ENCODE peak calls at places on chromosomes 1 and 21, in nine cellular contexts. O is body of pancreas, Z is fibroblast of pulmonary artery, Y is endothelial cell of umbilical vein, I is HL-60, P is BE2C, R is epithelial cell of esophagus, J is cardiac fibroblast, L is endodermal cell. A is an unnamed sample.
A peak's percentile ranks its signal among the peaks of the same experiment; 100 is the strongest.

GRCh38 chr1:44411861-44412260 is 6.8 kb downstream of the RNF220 start:
- DNase-seq in P (no peak), O (no peak), L (no peak), J (no peak), Z (no peak), R (no peak), I (no peak), Y (no peak), A (no peak)

GRCh38 chr1:183845681-183846080 is 40.8 kb downstream of the RGL1 start:
- DNase-seq in Z (peak; percentile 40), J (peak; percentile 32), R (no peak), Y (no peak), P (no peak), I (no peak), L (no peak), O (no peak), A (no peak)

GRCh38 chr21:32794643-32795042 is 23.1 kb upstream of the PAXBP1 start:
- DNase-seq in L (no peak), J (peak; percentile 46), R (no peak), I (no peak), Z (peak; percentile 61), Y (no peak), P (no peak), O (no peak), A (no peak)

GRCh38 chr1:45884700-45885099 is 81.3 kb downstream of the MAST2 start:
- DNase-seq in R (peak; percentile 46), O (no peak), I (no peak), P (no peak), J (no peak), L (no peak), Y (no peak), Z (peak; percentile 12), A (no peak)

GRCh38 chr1:103266036-103266435 is 157.7 kb upstream of the COL11A1 start:
- DNase-seq in Z (peak; percentile 14), O (no peak), R (no peak), L (no peak), I (no peak), Y (no peak), J (peak; percentile 12), P (no peak), A (no peak)

GRCh38 chr1:184900507-184900906 is 73.8 kb downstream of the NIBAN1 start:
- DNase-seq in R (no peak), L (no peak), P (no peak), J (no peak), Y (no peak), I (no peak), O (no peak), Z (no peak), A (no peak)

GRCh38 chr1:182163821-182164223 is 102.3 kb upstream of the ZNF648 start:
- DNase-seq in R (no peak), O (no peak), P (no peak), Y (no peak), Z (no peak), I (no peak), J (no peak), L (no peak), A (no peak)

GRCh38 chr1:38527373-38527966 is 332.1 kb downstream of the RRAGC start:
- DNase-seq in I (no peak), Z (no peak), R (peak; percentile 29), O (no peak), J (no peak), P (no peak), L (no peak), Y (no peak), A (peak; percentile 78)

GRCh38 chr1:229344139-229344538 is 1.3 kb upstream of the CCSAP start:
- DNase-seq in R (no peak), L (no peak), J (no peak), O (no peak), Y (no peak), P (no peak), Z (no peak), I (no peak), A (no peak)

GRCh38 chr1:156356875-156357534 is 12.0 kb upstream of the RHBG start:
- DNase-seq in L (peak; percentile 96), P (peak; percentile 69), J (no peak), Y (peak; percentile 23), I (peak; percentile 46), R (peak; percentile 74), O (peak; percentile 79), Z (peak; percentile 33), A (no peak)

GRCh38 chr1:173479649-173480048 is 2.5 kb downstream of the PRDX6 start:
- DNase-seq in O (no peak), Y (no peak), Z (peak; percentile 44), J (peak; percentile 51), I (no peak), R (peak; percentile 33), L (no peak), P (no peak), A (no peak)

GRCh38 chr1:100597069-100597741 is 59.3 kb downstream of the GPR88 start:
- DNase-seq in J (peak; percentile 74), O (no peak), Z (peak; percentile 88), P (no peak), R (peak; percentile 29), I (peak; percentile 23), Y (peak; percentile 95), L (no peak), A (no peak)

GRCh38 chr21:34187935-34188334 is 114.6 kb downstream of the MRPS6 start:
- DNase-seq in L (no peak), J (peak; percentile 50), R (no peak), P (no peak), Z (no peak), I (no peak), Y (no peak), O (no peak), A (no peak)

GRCh38 chr1:152739841-152740240 is 18.0 kb upstream of the KPRP start:
- DNase-seq in J (no peak), R (peak; percentile 83), L (no peak), I (no peak), O (no peak), P (no peak), Y (no peak), Z (no peak), A (no peak)

GRCh38 chr1:154403300-154403943 is 1.7 kb upstream of the IL6R start:
- DNase-seq in L (no peak), I (peak; percentile 94), P (no peak), J (no peak), Y (no peak), Z (no peak), R (no peak), O (no peak), A (no peak)

GRCh38 chr1:156391701-156392100 is 22.7 kb downstream of the RHBG start:
- DNase-seq in P (no peak), J (no peak), Z (no peak), R (no peak), L (no peak), Y (no peak), O (no peak), I (no peak), A (no peak)

GRCh38 chr21:32772281-32773047 is 909 bp upstream of the PAXBP1 start:
- DNase-seq in L (no peak), O (peak; percentile 37), P (no peak), I (peak; percentile 51), R (peak; percentile 45), Y (peak; percentile 60), Z (peak; percentile 26), J (peak; percentile 31), A (peak; percentile 38)

GRCh38 chr1:236345728-236346127 is 48.4 kb upstream of the EDARADD start:
- DNase-seq in L (peak; percentile 58), P (no peak), Z (no peak), I (no peak), O (peak; percentile 49), J (no peak), R (no peak), Y (no peak), A (no peak)
- TF ChIP-seq CTCF in L (peak; percentile 65), P (no peak), Z (peak; percentile 24), I (no peak), O (peak; percentile 46), J (peak; percentile 1), R (no peak), Y (peak; percentile 4), A (no peak)

GRCh38 chr21:45248893-45249381 is 38.8 kb downstream of the POFUT2 start:
- DNase-seq in I (no peak), R (no peak), P (peak; percentile 49), L (peak; percentile 71), J (peak; percentile 64), Y (no peak), O (no peak), Z (peak; percentile 36), A (no peak)
- H3K4me3 ChIP-seq in I (no peak overlapping the region), R (no peak overlapping the region), P (peak overlapping the region; percentile 55), L (no peak overlapping the region), J (peak overlapping the region; percentile 40), Y (no peak overlapping the region), O (no peak overlapping the region), Z (peak overlapping the region; percentile 36), A (no peak overlapping the region)

GRCh38 chr1:233170741-233171140 is 124.8 kb downstream of the PCNX2 start:
- DNase-seq in I (no peak), L (no peak), R (no peak), J (no peak), Z (no peak), O (no peak), Y (no peak), P (no peak), A (no peak)

GRCh38 chr1:233168384-233168783 is 127.1 kb downstream of the PCNX2 start:
- DNase-seq in O (no peak), Y (peak; percentile 16), R (peak; percentile 40), P (no peak), Z (no peak), L (no peak), I (no peak), J (no peak), A (no peak)

GRCh38 chr1:233166896-233167295 is 128.6 kb downstream of the PCNX2 start:
- DNase-seq in J (peak; percentile 56), I (no peak), L (no peak), P (no peak), Z (peak; percentile 81), Y (no peak), O (no peak), R (no peak), A (no peak)

GRCh38 chr1:233172201-233172600 is 123.3 kb downstream of the PCNX2 start:
- DNase-seq in Y (peak; percentile 67), Z (peak; percentile 72), R (peak; percentile 30), I (peak; percentile 3), J (peak; percentile 67), O (no peak), P (no peak), L (no peak), A (no peak)
- TF ChIP-seq CTCF in Y (peak; percentile 42), Z (peak; percentile 34), R (no peak), I (peak; percentile 27), J (peak; percentile 43), O (peak; percentile 48), P (peak; percentile 38), L (peak; percentile 24), A (no peak)

DNA sequence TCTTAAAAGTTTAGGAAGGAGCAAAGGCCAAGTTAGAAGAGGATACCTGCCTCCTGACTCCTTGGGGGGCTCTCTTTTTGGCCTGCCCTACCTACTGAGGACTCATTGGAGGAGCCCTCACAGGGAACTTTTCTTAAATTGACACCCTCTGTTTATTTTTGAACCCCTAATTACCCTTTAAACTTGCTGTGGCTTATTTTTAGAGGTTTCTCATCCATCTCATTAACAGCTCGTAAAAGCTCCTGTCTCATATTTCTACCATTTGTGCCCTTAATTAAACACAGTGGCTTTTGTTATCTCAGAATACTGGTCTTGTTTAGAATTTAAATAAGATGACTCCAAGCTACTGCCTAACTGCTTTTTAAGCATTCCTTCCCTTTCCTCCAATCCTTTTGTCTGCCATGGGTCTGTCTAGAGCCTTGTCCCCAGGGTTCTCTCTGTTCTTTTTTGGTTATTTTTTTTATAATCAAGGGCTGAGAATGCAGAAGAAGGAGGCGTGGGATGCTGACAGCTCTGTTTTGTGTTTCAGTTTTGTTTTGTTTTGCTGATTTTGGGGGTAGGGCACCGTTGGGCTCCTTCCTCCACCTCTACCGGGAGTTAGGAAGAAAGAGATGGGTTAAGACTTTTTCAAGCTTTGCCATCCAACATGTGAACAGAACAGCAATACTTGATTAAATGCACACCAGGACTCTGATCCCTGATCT is 78.0 kb downstream of the SYT6 start:
- DNase-seq in J (no peak), I (no peak), Y (no peak), P (no peak), O (no peak), R (no peak), Z (no peak), L (peak; percentile 67), A (no peak)
- H3K4me3 ChIP-seq in J (no peak overlapping the region), I (no peak overlapping the region), Y (no peak overlapping the region), P (no peak overlapping the region), O (no peak overlapping the region), R (no peak overlapping the region), Z (no peak overlapping the region), L (no peak overlapping the region), A (no peak overlapping the region)

A was measured in GM12864.